ENCODE peak calls at places on chromosomes 11 and 22, in five cellular contexts. M is HCT116, Q is prostate gland, C is activated T-cell treated with anti-CD3 and anti-CD28 coated beads for 4 hours, T is endothelial cell. S is an unnamed sample.

GRCh38 chr11:97965849-97966646 is 1054.7 kb upstream of the CNTN5 start:
- DNase-seq in T (no peak), M (no peak), Q (no peak), C (no peak), S (no peak)

GRCh38 chr22:23774922-23775436 is 2.3 kb downstream of the MMP11 start:
- DNase-seq in C (no peak), Q (no peak), T (no peak), M (no peak), S (no peak)

GRCh38 chr11:5508605-5509004 is 1.2 kb downstream of the UBQLN3 start:
- DNase-seq in C (no peak), Q (no peak), T (no peak), M (no peak), S (no peak)

GRCh38 chr11:114099392-114100178 is 40.1 kb downstream of the ZBTB16 start:
- DNase-seq in T (no peak), Q (no peak), C (no peak), M (no peak), S (no peak)

GRCh38 chr22:30420401-30421178 is 5.0 kb upstream of the MTFP1 start:
- DNase-seq in T (no peak), Q (no peak), C (no peak), M (no peak), S (no peak)

GRCh38 chr11:123707606-123708205 is 33.8 kb downstream of the ZNF202 start:
- DNase-seq in Q (peak), M (peak), T (peak), C (peak), S (peak)

GRCh38 chr22:48955351-48956311 is 872.0 kb downstream of the BRD1 start:
- DNase-seq in Q (peak), M (no peak), C (no peak), T (no peak), S (no peak)

GRCh38 chr11:113896156-113896879 is 8.3 kb upstream of the HTR3B start:
- DNase-seq in Q (peak), T (peak), M (peak), C (no peak), S (peak)

GRCh38 chr22:39294571-39295468 is 24.6 kb downstream of the RPL3 start:
- DNase-seq in C (no peak), Q (no peak), M (no peak), T (no peak), S (no peak)

GRCh38 chr11:64542172-64543125 is 48.6 kb upstream of the SLC22A12 start:
- DNase-seq in Q (peak), C (no peak), T (no peak), M (no peak), S (no peak)

GRCh38 chr22:35102663-35103062 is 36.7 kb downstream of the ISX start:
- DNase-seq in T (no peak), M (no peak), Q (no peak), C (no peak), S (peak)

GRCh38 chr11:94815705-94816344 is 47.7 kb downstream of the AMOTL1 start:
- DNase-seq in Q (no peak), T (no peak), C (no peak), M (peak), S (no peak)

GRCh38 chr22:29144786-29145160 is 60.9 kb upstream of the EMID1 start:
- DNase-seq in C (no peak), Q (peak), M (no peak), T (no peak), S (no peak)

GRCh38 chr11:79198898-79199250 is 242.0 kb downstream of the TENM4 start:
- DNase-seq in T (no peak), Q (no peak), C (no peak), M (no peak), S (no peak)

GRCh38 chr11:63508009-63508408 is 2.1 kb downstream of the LGALS12 start:
- DNase-seq in C (no peak), Q (no peak), M (peak), T (peak), S (peak)

GRCh38 chr22:44957267-44957905 is 52.4 kb downstream of the PHF21B start:
- DNase-seq in C (no peak), Q (no peak), T (no peak), M (no peak), S (no peak)

GRCh38 chr11:126518130-126518995 is 162.9 kb downstream of the ST3GAL4 start:
- DNase-seq in M (no peak), C (no peak), Q (no peak), T (no peak), S (no peak)

GRCh38 chr11:72627594-72628281 is 46.5 kb downstream of the PDE2A start:
- DNase-seq in M (no peak), T (no peak), C (no peak), Q (no peak), S (no peak)

GRCh38 chr11:69044111-69045013 is 4.4 kb upstream of the TPCN2 start:
- DNase-seq in T (peak), Q (peak), M (peak), C (no peak), S (no peak)

GRCh38 chr11:1197886-1198765 is 24.7 kb upstream of the MUC5B start:
- DNase-seq in Q (no peak), C (no peak), T (no peak), M (no peak), S (no peak)

GRCh38 chr11:76510060-76511047 is 65.5 kb downstream of the EMSY start:
- DNase-seq in T (no peak), Q (no peak), M (no peak), C (no peak), S (no peak)

GRCh38 chr11:68471360-68472340 is 11.1 kb downstream of the PPP6R3 start:
- DNase-seq in M (no peak), T (no peak), Q (no peak), C (no peak), S (peak)

S was measured in GM13976.